ENCODE peak calls at places on chromosome 19, in four cellular contexts. K is foreskin fibroblast, L is BJ, C is astrocyte. D is an unnamed sample.
A peak's percentile ranks its signal among the peaks of the same experiment; 100 is the strongest.

GRCh38 chr19:46967578-46968018 is 52.0 kb upstream of the NPAS1 start:
- DNase-seq in K (no peak), L (no peak), C (no peak), D (no peak)

GRCh38 chr19:54420383-54421168 is 5.3 kb downstream of the TTYH1 start:
- DNase-seq in K (no peak), L (no peak), C (no peak), D (no peak)

GRCh38 chr19:43354305-43354627 is 780 bp downstream of the CD177 start:
- DNase-seq in K (no peak), L (no peak), C (no peak), D (no peak)

GRCh38 chr19:28710278-28710677 is 502.7 kb downstream of the UQCRFS1 start:
- DNase-seq in K (peak; percentile 44), L (no peak), C (peak; percentile 51), D (peak; percentile 66)

GRCh38 chr19:8333771-8334457 is 9.1 kb downstream of the KANK3 start:
- DNase-seq in K (no peak), L (no peak), C (no peak), D (no peak)

GRCh38 chr19:33301900-33302174 is 497 bp downstream of the CEBPA start:
- DNase-seq in K (no peak), L (no peak), C (no peak), D (no peak)

GRCh38 chr19:8515317-8515716 is 1.4 kb upstream of the ZNF414 start:
- DNase-seq in K (no peak), L (no peak), C (no peak), D (no peak)

GRCh38 chr19:43688059-43688763 is 18.2 kb upstream of the PLAUR start:
- DNase-seq in K (no peak), L (no peak), C (no peak), D (no peak)

GRCh38 chr19:48342841-48343540 is 17.6 kb downstream of the EMP3 start:
- DNase-seq in K (no peak), L (no peak), C (peak; percentile 14), D (peak; percentile 16)

GRCh38 chr19:58056861-58057260 is 2.2 kb upstream of the ZNF135 start:
- DNase-seq in K (no peak), L (no peak), C (no peak), D (no peak)

GRCh38 chr19:58056261-58056660 is 2.8 kb upstream of the ZNF135 start:
- DNase-seq in K (no peak), L (no peak), C (no peak), D (no peak)

GRCh38 chr19:58053480-58054156 is 5.5 kb upstream of the ZNF135 start:
- DNase-seq in K (no peak), L (no peak), C (no peak), D (no peak)

GRCh38 chr19:58055483-58055874 is 3.6 kb upstream of the ZNF135 start:
- DNase-seq in K (no peak), L (no peak), C (no peak), D (no peak)

GRCh38 chr19:58054792-58055482 is 4.1 kb upstream of the ZNF135 start:
- DNase-seq in K (no peak), L (no peak), C (peak; percentile 35), D (no peak)
- TF ChIP-seq CTCF in K (peak; percentile 2), L (peak; percentile 15), C (no peak), D (no peak)

GRCh38 chr19:39480337-39481228 is at the start of gene TIMM50:
- DNase-seq in K (peak; percentile 95), L (peak; percentile 59), C (peak; percentile 76), D (peak; percentile 93)
- TF ChIP-seq CTCF in K (no peak), L (no peak), C (no peak), D (no peak)

DNA sequence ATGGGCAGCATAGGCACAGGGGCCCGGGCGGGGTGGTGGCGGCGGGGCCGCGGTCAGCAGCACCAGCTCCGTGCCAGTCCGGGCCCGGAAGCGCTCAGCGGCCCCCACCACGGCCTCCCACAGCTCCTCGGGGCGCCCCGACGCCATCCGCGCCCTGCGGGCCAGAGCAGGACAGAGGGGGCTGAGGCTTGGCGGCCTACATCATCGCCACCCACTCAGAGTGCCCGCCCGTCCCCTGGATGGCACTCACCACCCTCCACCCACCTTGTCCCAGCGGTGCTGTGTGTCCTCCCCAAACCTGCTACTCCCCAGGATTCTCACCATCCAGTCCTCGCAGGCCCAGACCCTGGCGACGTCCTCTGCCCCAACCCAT is 4.0 kb downstream of the AKT1S1 start:
- DNase-seq in K (no peak), L (no peak), C (no peak), D (no peak)
- TF ChIP-seq CTCF in K (no peak), L (no peak), C (no peak), D (no peak)

DNA sequence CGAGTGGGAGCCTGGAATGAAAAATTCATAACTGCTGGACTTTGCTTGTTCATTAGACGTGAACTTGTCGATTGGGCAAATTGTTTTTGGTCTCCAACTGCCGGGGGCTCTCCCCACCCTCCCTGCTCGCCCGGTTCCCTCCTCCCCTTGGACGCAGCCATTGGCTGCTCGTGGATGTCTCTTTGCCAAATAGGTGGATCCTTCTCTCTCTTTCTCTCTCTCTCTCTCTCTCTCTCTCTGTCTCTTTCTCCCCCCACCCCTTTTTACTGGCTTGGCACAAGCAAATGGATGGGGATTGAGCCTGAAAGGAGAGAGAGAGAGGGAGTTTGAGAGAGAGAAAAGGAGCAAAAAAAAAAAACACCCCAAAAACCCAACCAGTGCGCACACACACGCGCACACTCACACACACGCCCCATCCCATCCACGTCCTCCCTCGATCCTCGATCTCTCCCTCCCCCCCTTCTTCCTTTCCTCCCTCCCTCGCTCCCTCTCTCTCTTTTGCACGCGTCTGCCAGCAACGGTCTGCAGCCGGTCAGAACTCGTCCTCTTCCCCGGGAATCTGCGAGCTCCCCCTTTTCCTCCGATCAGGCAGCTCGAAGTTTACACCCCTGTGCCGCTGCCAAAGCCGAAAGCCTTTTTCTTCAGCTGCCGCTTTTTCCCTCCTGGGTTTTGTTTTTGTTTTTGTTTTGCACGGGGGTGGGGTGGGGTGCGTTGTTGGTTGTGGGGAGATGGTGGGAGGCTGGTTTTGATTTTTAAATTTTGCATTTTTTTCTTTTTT is 27.8 kb downstream of the NFIX start:
- DNase-seq in K (peak; percentile 94), L (peak; percentile 89), C (peak; percentile 98), D (peak; percentile 94)
- TF ChIP-seq CTCF in K (no peak), L (no peak), C (no peak), D (no peak)

D was measured in HFFc6.